ENCODE peak calls at places on chromosomes 2 and 18, in four cellular contexts. T is Panc1, M is HepG2, S is HCT116. H is an unnamed sample.

GRCh38 chr2:41695714-41696113 is 352.1 kb upstream of the PKDCC start:
- DNase-seq in M (no peak), T (no peak), S (no peak), H (no peak)

GRCh38 chr18:62585274-62586147 is 62.7 kb downstream of the ZCCHC2 start:
- DNase-seq in S (no peak), M (no peak), T (no peak), H (no peak)

GRCh38 chr2:70596293-70596692 is 42.7 kb upstream of the TGFA start:
- DNase-seq in M (no peak), T (no peak), S (peak), H (no peak)

GRCh38 chr18:50632895-50633515 is 73.1 kb downstream of the MAPK4 start:
- DNase-seq in T (no peak), M (no peak), S (no peak), H (no peak)

GRCh38 chr2:149679286-149679685 is 91.7 kb upstream of the MMADHC start:
- DNase-seq in S (no peak), M (no peak), T (no peak), H (no peak)

GRCh38 chr2:11411768-11412448 is 54.1 kb downstream of the E2F6 start:
- DNase-seq in M (peak), T (peak), S (no peak), H (peak)

GRCh38 chr18:3836483-3836882 is 386.5 kb downstream of the TGIF1 start:
- DNase-seq in T (no peak), M (no peak), S (no peak), H (no peak)

GRCh38 chr18:25830787-25831186 is 259.6 kb downstream of the SS18 start:
- DNase-seq in S (no peak), M (peak), T (no peak), H (no peak)

GRCh38 chr2:227460833-227461232 is 11.1 kb upstream of the AGFG1 start:
- DNase-seq in S (no peak), T (no peak), M (no peak), H (no peak)

GRCh38 chr2:40210344-40210967 is 241.4 kb downstream of the SLC8A1 start:
- DNase-seq in M (no peak), S (no peak), T (no peak), H (no peak)

GRCh38 chr2:84849271-84849952 is 31.5 kb downstream of the TRABD2A start:
- DNase-seq in S (no peak), T (no peak), M (no peak), H (no peak)

GRCh38 chr2:218429951-218430692 is 11.2 kb downstream of the VIL1 start:
- DNase-seq in S (no peak), M (no peak), T (no peak), H (peak)

GRCh38 chr18:48724455-48724854 is 185.6 kb downstream of the CTIF start:
- DNase-seq in T (no peak), M (no peak), S (no peak), H (no peak)

GRCh38 chr18:30991397-30991796 is 51.1 kb downstream of the DSC3 start:
- DNase-seq in T (no peak), M (no peak), S (no peak), H (no peak)

GRCh38 chr2:155600296-155600695 is 732.2 kb downstream of the NR4A2 start:
- DNase-seq in M (no peak), S (no peak), T (no peak), H (no peak)

GRCh38 chr2:201947287-201947686 is 86.4 kb upstream of the FZD7 start:
- DNase-seq in S (no peak), T (no peak), M (no peak), H (no peak)

GRCh38 chr18:51110073-51110797 is 80.2 kb downstream of the SMAD4 start:
- DNase-seq in S (no peak), M (peak), T (no peak), H (peak)

GRCh38 chr2:47174731-47175361 is 19.7 kb upstream of the STPG4 start:
- DNase-seq in S (peak), M (peak), T (no peak), H (peak)

GRCh38 chr2:226943862-226944610 is 108.2 kb downstream of the RHBDD1 start:
- DNase-seq in T (no peak), M (no peak), S (no peak), H (no peak)

GRCh38 chr2:51158236-51158635 is 126.3 kb upstream of the NRXN1 start:
- DNase-seq in T (no peak), S (no peak), M (no peak), H (no peak)

GRCh38 chr18:79576686-79577351 is 102.8 kb upstream of the CTDP1 start:
- DNase-seq in T (no peak), M (no peak), S (no peak), H (no peak)

GRCh38 chr18:46764586-46764985 is 7.7 kb upstream of the ST8SIA5 start:
- DNase-seq in M (no peak), T (no peak), S (no peak), H (no peak)

GRCh38 chr2:50444286-50444685 is 587.6 kb downstream of the NRXN1 start:
- DNase-seq in T (no peak), M (no peak), S (no peak), H (no peak)

GRCh38 chr18:25648724-25649260 is 296.8 kb upstream of the ZNF521 start:
- DNase-seq in M (no peak), T (no peak), S (no peak), H (no peak)

GRCh38 chr18:9617006-9617542 is 2.7 kb upstream of the PPP4R1 start:
- DNase-seq in S (no peak), M (no peak), T (no peak), H (no peak)

GRCh38 chr18:75072672-75073371 is 136.1 kb downstream of the PTGR3 start:
- DNase-seq in T (no peak), M (no peak), S (no peak), H (no peak)

GRCh38 chr18:23357992-23358594 is 95.0 kb upstream of the RIOK3 start:
- DNase-seq in M (no peak), T (no peak), S (no peak), H (no peak)

GRCh38 chr18:62452280-62452824 is 70.5 kb upstream of the ZCCHC2 start:
- DNase-seq in T (no peak), M (peak), S (no peak), H (no peak)

GRCh38 chr2:136010126-136010525 is 24.7 kb upstream of the DARS1 start:
- DNase-seq in T (no peak), S (no peak), M (no peak), H (no peak)

GRCh38 chr2:126244937-126245336 is 411.0 kb upstream of the GYPC start:
- DNase-seq in T (peak), M (peak), S (no peak), H (peak)

GRCh38 chr2:85340034-85340892 is 12.5 kb upstream of the TGOLN2 start:
- DNase-seq in M (no peak), T (no peak), S (no peak), H (no peak)

GRCh38 chr2:216491757-216492635 is 6.6 kb upstream of the RPL37A start:
- DNase-seq in M (peak), T (no peak), S (no peak), H (no peak)

GRCh38 chr18:28510210-28510609 is 333.3 kb upstream of the CDH2 start:
- DNase-seq in S (no peak), M (no peak), T (no peak), H (no peak)

GRCh38 chr2:150876201-150877085 is 385.2 kb downstream of the RBM43 start:
- DNase-seq in S (no peak), T (no peak), M (no peak), H (no peak)

GRCh38 chr2:180449171-180449570 is 442.1 kb upstream of the CWC22 start:
- DNase-seq in S (no peak), M (no peak), T (no peak), H (no peak)

GRCh38 chr2:74392449-74392743 is 12.3 kb upstream of the DCTN1 start:
- DNase-seq in T (no peak), S (no peak), M (no peak), H (no peak)
- H3K4me3 ChIP-seq in T (peak), S (peak), M (peak), H (peak)

DNA sequence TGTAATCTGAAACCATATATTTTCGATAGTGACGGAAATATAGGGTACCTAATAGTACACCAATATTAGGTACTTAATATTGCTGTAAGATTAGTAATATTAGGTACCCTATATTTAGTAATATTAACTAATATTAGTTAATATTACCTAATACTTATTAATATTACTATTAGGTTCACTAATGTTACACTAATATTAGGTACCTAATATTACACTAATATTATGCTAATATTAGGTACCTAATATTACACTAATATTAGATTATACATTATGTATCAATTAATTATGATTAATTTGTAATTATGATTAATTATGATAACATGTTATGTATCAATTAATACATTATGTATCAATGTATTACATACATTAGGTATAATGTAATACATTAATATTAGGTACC is 518.2 kb upstream of the LRATD1 start:
- DNase-seq in M (no peak), S (no peak), T (no peak), H (no peak)
- TF ChIP-seq SIN3A in M (no peak), S (no peak), T (no peak), H (no peak)

GRCh38 chr18:55466789-55467188 is 121.2 kb downstream of the TCF4 start:
- DNase-seq in T (no peak), S (no peak), M (no peak), H (no peak)
- H3K4me3 ChIP-seq in T (no peak), S (no peak), M (no peak), H (no peak)

DNA sequence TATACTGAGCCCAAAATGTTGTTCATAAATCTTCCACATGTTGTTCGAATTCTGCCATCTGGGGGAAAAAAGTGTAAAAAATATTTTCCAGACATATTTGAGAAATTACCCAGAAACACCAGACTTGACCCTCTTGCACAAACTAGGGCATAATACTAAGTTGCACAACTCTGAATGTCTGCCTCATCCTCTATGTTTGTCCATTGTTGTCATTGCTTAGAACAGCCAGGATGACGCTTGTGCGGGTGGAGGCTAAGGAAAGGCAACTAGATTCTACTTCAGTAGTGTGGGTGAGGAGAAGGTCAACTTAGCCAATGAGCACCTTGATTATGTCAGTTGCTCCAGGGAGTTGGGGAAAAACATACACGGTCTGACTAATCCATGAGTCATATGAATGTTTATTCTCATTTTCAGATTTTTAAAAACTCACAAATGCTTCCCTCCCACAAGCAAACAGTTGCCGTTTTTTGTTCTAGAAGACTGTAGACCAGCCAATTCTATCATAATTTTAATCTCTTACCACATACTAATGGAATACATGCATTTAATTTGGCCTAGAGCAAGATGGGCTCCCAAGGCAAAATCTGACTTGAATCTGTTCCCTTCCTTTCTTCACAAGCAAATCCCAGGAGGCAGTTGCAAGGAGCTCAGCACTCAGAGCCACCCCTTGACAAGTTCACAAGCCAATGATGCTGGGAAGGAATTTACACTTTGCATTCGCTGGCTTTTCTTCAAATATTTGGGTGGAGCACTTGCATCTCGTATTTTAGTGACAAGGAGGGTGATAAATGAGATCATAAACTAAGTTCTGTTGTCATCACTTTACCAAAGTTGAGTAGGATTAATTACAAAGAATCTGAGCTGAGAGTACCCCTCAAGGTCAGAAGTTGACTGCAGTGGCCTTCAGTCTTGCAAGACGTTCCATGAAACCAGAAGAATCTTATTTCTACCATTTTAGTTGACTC is 163.2 kb upstream of the TWIST2 start:
- DNase-seq in S (peak), T (peak), M (peak), H (no peak)
- TF ChIP-seq SIN3A in S (no peak), T (no peak), M (no peak), H (peak)